ENCODE peak calls at places on chromosome 1, in nine cellular contexts. W, A, N, S, G, K, Z, J and L are unnamed samples.

GRCh38 chr1:43951021-43951985 is 4.6 kb downstream of the IPO13 start:
- DNase-seq in S (no peak), G (no peak), A (no peak), W (no peak), J (no peak), Z (no peak), K (no peak), N (no peak), L (no peak)

GRCh38 chr1:119917304-119918055 is 21.2 kb upstream of the ADAM30 start:
- DNase-seq in J (no peak), Z (no peak), S (no peak), G (no peak), A (no peak), W (no peak), K (no peak), N (no peak), L (no peak)

GRCh38 chr1:205301220-205301821 is 20.2 kb downstream of the NUAK2 start:
- DNase-seq in W (no peak), G (peak; percentile 61), A (peak; percentile 99), S (no peak), N (peak; percentile 96), Z (peak; percentile 77), K (no peak), J (no peak), L (peak; percentile 99)

GRCh38 chr1:22341791-22342605 is 109.7 kb upstream of the ZBTB40 start:
- DNase-seq in J (no peak), A (no peak), N (peak; percentile 43), G (no peak), K (no peak), S (no peak), W (no peak), Z (no peak), L (peak; percentile 79)

GRCh38 chr1:241376711-241377110 is 19.7 kb upstream of the RGS7 start:
- DNase-seq in J (no peak), S (no peak), K (no peak), W (no peak), N (no peak), G (no peak), A (no peak), Z (no peak), L (no peak)

GRCh38 chr1:1356796-1357401 is 1.5 kb downstream of the MXRA8 start:
- DNase-seq in A (no peak), Z (no peak), K (no peak), J (no peak), G (no peak), N (no peak), W (no peak), S (no peak), L (no peak)

GRCh38 chr1:107748529-107748928 is 216.5 kb downstream of the VAV3 start:
- DNase-seq in J (no peak), N (peak; percentile 23), A (no peak), K (no peak), S (no peak), W (peak; percentile 26), G (no peak), Z (peak; percentile 11), L (peak; percentile 12)

GRCh38 chr1:101484896-101485412 is 248.1 kb downstream of the S1PR1 start:
- DNase-seq in A (no peak), S (no peak), J (no peak), G (no peak), W (no peak), K (no peak), N (no peak), Z (no peak), L (peak; percentile 6)

GRCh38 chr1:208864366-208864965 is 620.3 kb upstream of the PLXNA2 start:
- DNase-seq in J (no peak), S (no peak), N (no peak), K (no peak), Z (no peak), G (no peak), A (no peak), W (no peak), L (no peak)

GRCh38 chr1:24321150-24321549 is 2.0 kb downstream of the GRHL3 start:
- DNase-seq in K (no peak), Z (no peak), G (no peak), N (no peak), W (no peak), J (peak; percentile 6), A (no peak), S (no peak), L (no peak)